ENCODE peak calls at places on chromosomes 16 and 17, in six cellular contexts. F, U, D, Q, Y and R are unnamed samples.

GRCh38 chr17:77571562-77571981 is 386.9 kb upstream of the TNRC6C start:
- DNase-seq in F (no peak), U (peak; percentile 32), D (no peak), Q (no peak), Y (peak; percentile 43), R (no peak)

GRCh38 chr16:67528222-67528869 is at the start of gene RIPOR1:
- DNase-seq in F (no peak), U (peak; percentile 65), D (peak; percentile 42), Q (peak; percentile 62), Y (peak; percentile 98), R (peak; percentile 93)

GRCh38 chr17:57685499-57686132 is 59.5 kb downstream of the CCDC182 start:
- DNase-seq in F (no peak), U (no peak), D (no peak), Q (no peak), Y (no peak), R (no peak)

GRCh38 chr17:69961488-69962145 is 113.4 kb upstream of the KCNJ16 start:
- DNase-seq in F (no peak), U (peak; percentile 26), D (no peak), Q (peak; percentile 8), Y (peak; percentile 9), R (no peak)

GRCh38 chr16:68771922-68772681 is 35.0 kb downstream of the CDH1 start:
- DNase-seq in F (no peak), U (no peak), D (no peak), Q (no peak), Y (peak; percentile 24), R (no peak)

GRCh38 chr17:80005360-80006338 is 30.0 kb downstream of the TBC1D16 start:
- DNase-seq in F (no peak), U (peak; percentile 56), D (peak; percentile 60), Q (peak; percentile 44), Y (peak; percentile 86), R (no peak)

GRCh38 chr17:28575126-28575795 is 1.4 kb downstream of the ALDOC start:
- DNase-seq in F (no peak), U (no peak), D (no peak), Q (no peak), Y (no peak), R (no peak)

GRCh38 chr17:5638596-5638995 is 54.3 kb upstream of the NLRP1 start:
- DNase-seq in F (no peak), U (no peak), D (no peak), Q (no peak), Y (no peak), R (no peak)

GRCh38 chr17:68100000-68100641 is 64.6 kb downstream of the KPNA2 start:
- DNase-seq in F (no peak), U (no peak), D (no peak), Q (no peak), Y (no peak), R (no peak)

DNA sequence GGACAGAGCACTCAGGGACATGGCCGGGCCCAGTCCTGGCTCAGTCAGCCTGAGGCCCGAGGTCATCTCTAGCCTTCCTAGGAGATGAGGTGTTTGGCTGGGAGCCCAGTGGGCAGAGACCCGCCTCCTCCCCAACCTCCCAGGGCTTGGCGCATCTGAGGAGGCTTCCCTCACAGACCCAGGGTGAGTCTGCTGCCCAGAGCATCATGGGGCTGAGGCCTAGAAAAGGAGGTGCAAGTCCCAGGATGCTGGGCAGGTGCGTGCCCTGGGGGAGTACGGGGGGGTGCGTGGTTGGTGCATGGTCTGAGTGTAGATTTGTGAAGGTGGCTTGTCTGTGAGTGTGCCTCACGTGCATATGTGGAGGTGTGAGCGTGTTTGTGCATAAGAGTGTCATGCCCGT is 4.7 kb downstream of the PDE6G start:
- DNase-seq in F (no peak), U (no peak), D (peak; percentile 85), Q (no peak), Y (no peak), R (no peak)
- H3K4me1 ChIP-seq in F (peaks cover 4% of the 10 kb centered on the region), U (peaks cover 14% of the 10 kb centered on the region), D (peaks cover 14% of the 10 kb centered on the region), Q (no peaks in the 10 kb centered on the region), Y (peaks cover 10% of the 10 kb centered on the region), R (no peaks in the 10 kb centered on the region)

DNA sequence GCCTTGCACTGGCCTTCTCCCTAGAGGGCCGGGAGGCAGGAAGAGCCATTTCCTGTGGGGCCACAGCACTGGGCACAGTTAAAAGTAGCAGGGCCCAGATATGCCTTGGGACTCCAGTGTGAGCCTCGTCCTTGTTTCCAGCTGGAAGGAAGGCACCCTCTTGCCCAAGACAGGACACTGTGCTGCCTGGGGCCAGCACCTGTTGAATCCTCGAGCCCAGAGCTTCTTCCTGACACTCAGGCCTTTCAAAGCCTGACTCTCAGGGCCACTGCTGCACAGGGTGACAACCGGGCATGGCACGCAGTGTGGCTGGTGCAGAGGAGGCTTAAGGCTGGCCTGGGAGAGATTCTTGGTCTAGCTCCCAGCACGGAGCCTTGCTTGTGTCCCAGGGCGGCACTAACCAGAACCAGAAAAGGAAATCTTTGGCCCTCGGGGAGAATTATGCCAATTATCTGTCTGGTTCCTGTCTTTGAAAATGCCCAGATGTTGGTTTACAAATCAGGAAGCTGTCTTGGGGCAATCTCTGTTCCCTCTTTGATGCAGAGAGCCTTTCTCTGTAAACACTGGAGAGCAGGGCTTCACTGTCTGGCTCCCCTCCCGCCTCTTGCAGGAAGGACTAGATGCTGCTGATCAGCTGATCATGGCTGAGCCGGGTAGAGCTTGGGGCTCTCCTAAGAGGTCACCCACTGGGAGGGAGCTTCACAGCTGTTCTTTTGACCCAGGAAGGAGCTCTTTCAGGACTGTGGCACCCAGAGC is 11.1 kb downstream of the LDHD start:
- DNase-seq in F (no peak), U (no peak), D (no peak), Q (peak; percentile 62), Y (no peak), R (no peak)
- TF ChIP-seq EP300 in F (no peak), U (no peak), D (no peak), Q (peak; percentile 10), Y (no peak), R (no peak)

DNA sequence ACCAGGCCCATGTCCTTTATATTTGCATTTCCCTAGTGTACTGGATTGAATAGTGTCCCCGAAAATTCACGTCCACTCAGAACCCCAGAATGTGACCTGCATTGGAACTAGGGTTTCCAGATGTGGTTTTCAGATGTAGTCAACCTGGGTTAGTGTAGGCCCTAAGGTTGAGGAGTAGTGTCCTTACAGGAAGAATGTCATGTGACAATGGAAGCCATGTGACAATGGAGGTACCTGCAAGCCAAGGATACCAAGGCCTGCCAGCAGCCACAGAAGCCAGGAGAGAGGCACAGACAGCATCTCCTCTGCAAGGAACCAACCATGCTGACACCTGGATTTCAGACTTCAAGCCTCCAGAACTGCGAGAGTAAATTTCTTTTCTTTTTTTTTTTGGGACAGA is 5.2 kb upstream of the PRR15L start:
- DNase-seq in F (no peak), U (no peak), D (no peak), Q (no peak), Y (no peak), R (no peak)
- H3K4me1 ChIP-seq in F (no peaks in the 10 kb centered on the region), U (peaks cover 50% of the 10 kb centered on the region), D (peaks cover 29% of the 10 kb centered on the region), Q (peaks cover 52% of the 10 kb centered on the region), Y (peaks cover 2% of the 10 kb centered on the region), R (peaks cover 16% of the 10 kb centered on the region)

DNA sequence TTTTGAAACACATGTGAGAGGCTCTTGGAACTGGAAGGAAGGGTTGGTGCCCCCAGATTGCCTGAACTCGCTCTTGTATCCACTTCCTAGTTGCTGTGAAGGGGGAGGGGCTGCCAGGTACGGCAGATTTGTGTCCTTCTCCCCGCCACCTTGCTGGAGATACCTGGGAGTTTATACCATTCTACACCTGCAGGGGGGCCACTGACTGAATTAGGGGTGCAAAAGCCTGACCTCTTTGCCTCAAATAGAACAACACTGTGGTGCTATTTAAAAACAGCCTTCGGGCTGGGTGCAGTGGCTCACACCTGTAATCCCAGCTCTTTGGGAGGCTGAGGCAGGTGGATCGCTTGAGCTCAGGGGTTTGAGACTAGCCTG is 35.1 kb upstream of the IL34 start:
- DNase-seq in F (no peak), U (no peak), D (no peak), Q (no peak), Y (no peak), R (no peak)
- TF ChIP-seq EP300 in F (no peak), U (no peak), D (no peak), Q (no peak), Y (no peak), R (no peak)